ENCODE peak calls at places on chromosomes 5 and 9, in six cellular contexts. L is ovary, Q is lower leg skin, E is cardiac fibroblast, H is heart right ventricle, S is body of pancreas. I is an unnamed sample.

GRCh38 chr9:123832858-123833257 is 97.1 kb downstream of the DENND1A start:
- DNase-seq in L (no peak), E (no peak), Q (no peak), H (no peak), S (no peak), I (no peak)

GRCh38 chr5:36944607-36945225 is 68.1 kb downstream of the NIPBL start:
- DNase-seq in E (peak), Q (no peak), S (no peak), H (no peak), L (no peak), I (no peak)

GRCh38 chr9:109192732-109193361 is 25.8 kb upstream of the FRRS1L start:
- DNase-seq in E (peak), Q (peak), H (no peak), S (peak), L (peak), I (no peak)

GRCh38 chr5:32102254-32102653 is 71.9 kb downstream of the GOLPH3 start:
- DNase-seq in E (no peak), H (no peak), L (no peak), Q (peak), S (no peak), I (no peak)

GRCh38 chr5:172773481-172774469 is 2.8 kb upstream of the DUSP1 start:
- DNase-seq in E (peak), H (no peak), S (no peak), Q (peak), L (peak), I (no peak)

GRCh38 chr9:2319421-2319820 is 302.2 kb upstream of the VLDLR start:
- DNase-seq in H (no peak), E (no peak), Q (no peak), L (no peak), S (no peak), I (no peak)

GRCh38 chr5:11946317-11946716 is 42.1 kb upstream of the CTNND2 start:
- DNase-seq in H (no peak), L (no peak), E (no peak), Q (no peak), S (no peak), I (no peak)

GRCh38 chr9:110891760-110892159 is 146.5 kb downstream of the LPAR1 start:
- DNase-seq in E (no peak), H (no peak), Q (no peak), S (no peak), L (no peak), I (no peak)

GRCh38 chr5:169265888-169266287 is 35.1 kb downstream of the SLIT3 start:
- DNase-seq in E (no peak), H (no peak), L (no peak), S (no peak), Q (no peak), I (no peak)

GRCh38 chr5:178182158-178182876 is 4.9 kb downstream of the GMCL2 start:
- DNase-seq in Q (no peak), H (no peak), S (no peak), L (no peak), E (no peak), I (no peak)

GRCh38 chr5:177491429-177491945 is 5.9 kb downstream of the PDLIM7 start:
- DNase-seq in S (no peak), L (peak), Q (no peak), H (no peak), E (peak), I (no peak)

GRCh38 chr9:87259543-87259942 is 238.1 kb upstream of the DAPK1 start:
- DNase-seq in Q (no peak), L (no peak), E (peak), H (no peak), S (no peak), I (no peak)

GRCh38 chr9:114786251-114786650 is 19.6 kb downstream of the TNFSF15 start:
- DNase-seq in E (peak), S (peak), H (no peak), Q (no peak), L (no peak), I (no peak)

GRCh38 chr9:71762900-71763653 is 5.2 kb downstream of the CEMIP2 start:
- DNase-seq in S (no peak), L (no peak), H (no peak), E (peak), Q (no peak), I (no peak)
- H3K4me3 ChIP-seq in S (no peak), L (no peak), H (no peak), E (no peak), Q (no peak), I (no peak)

DNA sequence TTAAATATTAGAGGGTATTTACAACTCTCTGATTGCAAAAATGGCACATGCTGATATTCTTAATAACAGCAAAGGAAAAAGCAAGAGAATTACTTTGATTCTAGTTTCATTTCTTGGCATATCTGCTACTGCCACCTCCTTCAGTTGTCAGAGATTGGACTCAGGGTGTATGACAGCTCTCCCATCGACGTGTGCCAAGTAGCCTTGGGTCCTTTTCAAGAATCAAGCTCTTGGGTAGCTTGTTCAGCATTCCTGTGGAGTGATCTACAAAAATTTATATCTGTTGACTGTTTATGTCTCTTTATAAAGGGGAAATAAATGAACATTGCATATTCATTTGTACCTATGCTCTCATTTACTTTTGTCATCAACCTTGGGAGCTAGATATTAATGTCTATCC is 315.6 kb downstream of the PRR16 start:
- DNase-seq in E (peak), S (no peak), Q (no peak), H (no peak), L (no peak), I (no peak)
- H3K4me3 ChIP-seq in E (no peak), S (no peak), Q (no peak), H (no peak), L (no peak), I (peak)

GRCh38 chr5:138273834-138274188 is 610 bp downstream of the GFRA3 start:
- DNase-seq in S (no peak), H (no peak), L (no peak), E (no peak), Q (no peak), I (no peak)
- H3K4me3 ChIP-seq in S (no peak), H (no peak), L (no peak), E (no peak), Q (no peak), I (peak)

GRCh38 chr5:132392978-132393825 is 23.7 kb downstream of the SLC22A5 start:
- DNase-seq in E (no peak), Q (peak), H (no peak), L (no peak), S (no peak), I (no peak)

GRCh38 chr5:132394681-132395259 is 25.3 kb downstream of the SLC22A5 start:
- DNase-seq in E (no peak), L (no peak), Q (peak), H (no peak), S (no peak), I (no peak)

GRCh38 chr5:132392411-132392810 is 22.9 kb downstream of the SLC22A5 start:
- DNase-seq in E (no peak), L (no peak), H (no peak), Q (peak), S (no peak), I (no peak)

GRCh38 chr5:132397224-132397623 is 27.7 kb downstream of the SLC22A5 start:
- DNase-seq in S (no peak), Q (peak), H (no peak), L (no peak), E (no peak), I (no peak)

DNA sequence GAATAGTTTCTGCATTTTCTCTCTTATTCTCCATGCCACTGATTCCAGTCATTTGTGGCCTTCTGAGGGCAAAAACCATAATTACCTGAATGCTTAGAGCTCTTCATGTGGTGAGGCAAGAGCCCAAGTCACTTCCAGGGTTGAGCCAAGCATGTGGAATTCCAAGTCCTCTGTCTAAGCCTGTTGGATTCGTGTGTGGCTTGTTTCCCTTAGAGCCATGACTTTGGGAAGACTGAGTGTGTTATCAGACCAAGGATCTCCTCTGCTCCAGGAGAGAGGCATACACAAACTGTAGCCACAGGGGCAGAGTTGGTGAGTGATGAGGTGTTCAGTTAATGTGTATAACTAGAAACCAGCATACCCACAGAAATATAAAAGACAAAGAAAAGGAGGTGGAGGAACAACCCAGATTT is 27.1 kb downstream of the SLC22A5 start:
- DNase-seq in S (no peak), H (no peak), E (no peak), Q (peak), L (no peak), I (no peak)
- H3K4me3 ChIP-seq in S (no peak), H (no peak), E (no peak), Q (no peak), L (no peak), I (no peak)

GRCh38 chr9:129695870-129696269 is 30.4 kb downstream of the PRRX2 start:
- DNase-seq in Q (no peak), L (no peak), S (no peak), E (no peak), H (no peak), I (no peak)

GRCh38 chr9:129694265-129694664 is 28.8 kb downstream of the PRRX2 start:
- DNase-seq in Q (no peak), S (no peak), L (no peak), E (no peak), H (no peak), I (no peak)

GRCh38 chr9:129697111-129697955 is 31.9 kb downstream of the PRRX2 start:
- DNase-seq in L (peak), Q (peak), H (peak), S (peak), E (peak), I (no peak)

GRCh38 chr9:129697956-129698757 is 32.7 kb downstream of the PRRX2 start:
- DNase-seq in L (peak), H (peak), E (no peak), S (peak), Q (peak), I (no peak)

GRCh38 chr9:129696803-129697110 is 31.3 kb downstream of the PRRX2 start:
- DNase-seq in S (no peak), Q (no peak), L (no peak), H (no peak), E (no peak), I (no peak)
- H3K4me3 ChIP-seq in S (no peak), Q (no peak), L (peak), H (no peak), E (peak), I (peak)

GRCh38 chr5:77693913-77694312 is 55.4 kb upstream of the OTP start:
- DNase-seq in H (no peak), Q (no peak), L (no peak), E (no peak), S (no peak), I (no peak)
- H3K4me3 ChIP-seq in H (no peak), Q (no peak), L (no peak), E (no peak), S (no peak), I (no peak)

GRCh38 chr5:176413709-176414191 is 2.6 kb downstream of the CLTB start:
- DNase-seq in L (no peak), Q (peak), S (no peak), E (no peak), H (no peak), I (no peak)

GRCh38 chr5:176413255-176413565 is 3.1 kb downstream of the CLTB start:
- DNase-seq in S (no peak), E (peak), L (no peak), Q (peak), H (peak), I (no peak)

GRCh38 chr5:176416123-176416924 is at the start of gene CLTB:
- DNase-seq in E (peak), S (peak), Q (peak), L (peak), H (peak), I (peak)

GRCh38 chr5:176415240-176416122 is 858 bp downstream of the CLTB start:
- DNase-seq in E (peak), L (peak), S (peak), Q (peak), H (no peak), I (no peak)

GRCh38 chr5:176414704-176415103 is 1.6 kb downstream of the CLTB start:
- DNase-seq in L (no peak), Q (no peak), S (no peak), H (no peak), E (no peak), I (no peak)
- H3K4me3 ChIP-seq in L (no peak), Q (no peak), S (no peak), H (no peak), E (no peak), I (peak)

GRCh38 chr5:126368239-126368812 is 54.9 kb upstream of the GRAMD2B start:
- DNase-seq in E (no peak), Q (no peak), S (no peak), L (no peak), H (no peak), I (no peak)
- H3K4me3 ChIP-seq in E (no peak), Q (no peak), S (no peak), L (no peak), H (no peak), I (no peak)

GRCh38 chr9:131657890-131658752 is 81.8 kb downstream of the RAPGEF1 start:
- DNase-seq in Q (peak), S (no peak), L (no peak), E (peak), H (no peak), I (no peak)
- H3K4me3 ChIP-seq in Q (no peak), S (no peak), L (no peak), E (no peak), H (no peak), I (no peak)

DNA sequence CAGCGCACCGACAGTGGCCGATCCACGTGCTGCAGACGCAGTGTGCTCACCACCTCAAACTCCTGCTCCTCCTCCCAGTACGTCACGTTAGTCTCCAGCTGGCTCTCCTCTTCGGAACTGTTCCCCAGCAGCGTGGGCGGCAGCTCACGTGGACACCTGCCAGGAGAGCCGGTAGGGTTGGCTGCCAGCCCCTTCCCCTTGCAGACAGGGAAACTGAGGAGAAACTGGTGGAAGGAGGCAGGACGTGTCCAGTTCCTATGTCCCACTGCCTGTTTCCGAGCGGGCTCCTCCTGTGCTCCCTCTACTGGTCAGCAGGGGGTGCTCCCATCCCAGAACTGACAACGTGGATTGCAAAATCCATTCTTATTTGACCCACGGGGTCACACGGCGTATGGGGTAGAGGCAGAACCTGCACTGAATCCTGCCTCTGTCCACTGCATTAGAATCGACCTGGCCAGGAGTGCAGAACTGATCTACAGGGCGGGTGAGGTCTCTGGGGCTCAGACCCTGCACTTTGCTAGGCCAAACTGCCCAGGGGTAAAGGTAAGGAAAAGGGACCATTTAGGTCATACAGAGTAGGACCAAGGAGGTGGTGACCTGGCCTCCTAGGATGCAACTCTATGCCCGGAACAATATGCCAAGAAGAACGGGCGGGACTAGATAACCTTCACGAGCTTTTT is 25.7 kb downstream of the PDGFRB start:
- DNase-seq in Q (peak), H (peak), L (peak), E (peak), S (peak), I (peak)
- H3K4me3 ChIP-seq in Q (no peak), H (no peak), L (no peak), E (peak), S (no peak), I (peak)